ENCODE peak calls at places on chromosomes 4 and X, in four cellular contexts. G is hippocampal formation, K is PC-3, O is NCI-H774. H is an unnamed sample.

GRCh38 chr4:41212221-41213203 is 1.8 kb downstream of the APBB2 start:
- DNase-seq in G (peak), K (peak), O (peak), H (peak)

GRCh38 chrX:72105436-72105835 is 26.3 kb downstream of the RTL5 start:
- DNase-seq in G (no peak), K (no peak), O (no peak), H (no peak)

GRCh38 chr4:103996637-103997036 is 276.9 kb upstream of the TACR3 start:
- DNase-seq in G (peak), K (peak), O (no peak), H (no peak)

GRCh38 chr4:108031427-108032083 is 41.9 kb downstream of the HADH start:
- DNase-seq in G (no peak), K (peak), O (no peak), H (no peak)

GRCh38 chr4:122776916-122777315 is 44.4 kb downstream of the BBS12 start:
- DNase-seq in G (no peak), K (no peak), O (no peak), H (no peak)

GRCh38 chr4:151537726-151538125 is 128.8 kb downstream of the FHIP1A start:
- DNase-seq in G (peak), K (no peak), O (no peak), H (no peak)

GRCh38 chr4:176422031-176422430 is 102.3 kb downstream of the SPCS3 start:
- DNase-seq in G (no peak), K (peak), O (no peak), H (no peak)

GRCh38 chr4:54539500-54540029 is 118.2 kb upstream of the KIT start:
- DNase-seq in G (peak), K (no peak), O (peak), H (peak)

GRCh38 chr4:182495986-182496385 is 252.8 kb downstream of the TENM3 start:
- DNase-seq in G (no peak), K (no peak), O (no peak), H (no peak)

GRCh38 chrX:150225266-150225665 is 137.9 kb upstream of the MAMLD1 start:
- DNase-seq in G (no peak), K (no peak), O (no peak), H (no peak)

GRCh38 chr4:122012735-122013134 is 60.9 kb upstream of the TRPC3 start:
- DNase-seq in G (no peak), K (no peak), O (no peak), H (no peak)

GRCh38 chrX:17120816-17121215 is 174.4 kb downstream of the REPS2 start:
- DNase-seq in G (no peak), K (no peak), O (no peak), H (no peak)

H was measured in anterior cingulate cortex.